ENCODE peak calls at places on chromosomes 7 and 10, in four cellular contexts. O is fibroblast of lung, U is mesendoderm, L is IMR-90. J is an unnamed sample.

GRCh38 chr7:128863433-128863989 is 855 bp downstream of the ATP6V1F start:
- DNase-seq in O (peak; percentile 65), U (peak; percentile 90), L (peak; percentile 74), J (peak; percentile 69)

GRCh38 chr7:75924884-75925283 is 9.9 kb downstream of the POR start:
- DNase-seq in O (no peak), U (no peak), L (no peak), J (no peak)

GRCh38 chr7:86926732-86927131 is 132.7 kb downstream of the ELAPOR2 start:
- DNase-seq in O (peak; percentile 31), U (peak; percentile 69), L (peak; percentile 41), J (peak; percentile 70)

GRCh38 chr10:105352281-105352680 is 711.2 kb downstream of the SORCS3 start:
- DNase-seq in O (no peak), U (no peak), L (no peak), J (no peak)

GRCh38 chr7:97187067-97187466 is 69.6 kb downstream of the SDHAF3 start:
- DNase-seq in O (peak; percentile 52), U (no peak), L (peak; percentile 61), J (peak; percentile 9)

GRCh38 chr7:79091661-79092060 is 361.8 kb downstream of the MAGI2 start:
- DNase-seq in O (peak; percentile 27), U (no peak), L (peak; percentile 34), J (peak; percentile 7)

GRCh38 chr10:132248455-132249231 is 59.1 kb downstream of the STK32C start:
- DNase-seq in O (no peak), U (peak; percentile 45), L (no peak), J (peak; percentile 61)

GRCh38 chr7:137878333-137878961 is 31.7 kb upstream of the DGKI start:
- DNase-seq in O (peak; percentile 81), U (peak; percentile 21), L (peak; percentile 33), J (no peak)

GRCh38 chr7:130365511-130366441 is 14.5 kb upstream of the CPA1 start:
- DNase-seq in O (peak; percentile 99), U (peak; percentile 33), L (peak; percentile 94), J (peak; percentile 43)

GRCh38 chr10:103333934-103334520 is 16.9 kb downstream of the PCGF6 start:
- DNase-seq in O (peak; percentile 9), U (peak; percentile 6), L (peak; percentile 33), J (peak; percentile 58)

GRCh38 chr10:129794056-129794455 is 170.0 kb downstream of the EBF3 start:
- DNase-seq in O (no peak), U (no peak), L (no peak), J (no peak)

GRCh38 chr7:79317728-79318127 is 135.7 kb downstream of the MAGI2 start:
- DNase-seq in O (peak; percentile 92), U (peak; percentile 92), L (peak; percentile 97), J (peak; percentile 92)

GRCh38 chr7:154330318-154330717 is 278.1 kb downstream of the DPP6 start:
- DNase-seq in O (no peak), U (no peak), L (no peak), J (no peak)

DNA sequence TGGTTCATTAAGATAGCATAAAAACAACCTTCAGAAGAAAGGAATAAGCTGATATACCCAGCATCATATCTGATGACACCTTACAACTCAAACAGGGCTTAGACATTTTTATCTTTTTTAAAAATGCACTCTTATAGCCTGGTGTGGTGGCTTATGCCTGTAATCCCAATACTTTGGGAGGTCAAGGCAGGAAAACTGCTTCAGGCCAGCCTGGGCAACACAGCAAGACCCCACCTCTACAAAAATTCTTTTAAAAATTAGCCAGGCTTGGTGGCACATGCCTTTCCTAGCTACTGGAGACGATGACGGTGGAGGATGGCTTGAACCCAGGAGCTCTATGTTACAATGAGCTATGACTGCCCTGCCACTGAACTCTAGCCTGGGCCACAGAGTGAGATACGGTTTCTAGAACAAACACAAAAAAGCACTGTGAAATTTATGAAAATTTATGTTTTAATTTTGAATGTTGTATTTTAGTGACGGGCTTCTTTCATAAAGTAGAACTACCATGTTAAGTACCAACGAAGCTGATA is 12.3 kb upstream of the KMT2E start:
- DNase-seq in O (no peak), U (no peak), L (no peak), J (no peak)
- H3K4me1 ChIP-seq in O (peaks cover 3% of the 10 kb centered on the region), U (peaks cover 2% of the 10 kb centered on the region), L (peaks cover 2% of the 10 kb centered on the region), J (peaks cover 35% of the 10 kb centered on the region)

GRCh38 chr7:100544386-100544785 is 5.4 kb downstream of the AGFG2 start:
- DNase-seq in O (no peak), U (no peak), L (no peak), J (no peak)

GRCh38 chr7:100546129-100546867 is 7.3 kb downstream of the AGFG2 start:
- DNase-seq in O (peak; percentile 8), U (no peak), L (no peak), J (peak; percentile 45)

GRCh38 chr7:100545636-100546128 is 6.7 kb downstream of the AGFG2 start:
- DNase-seq in O (peak; percentile 91), U (peak; percentile 95), L (peak; percentile 86), J (peak; percentile 91)

GRCh38 chr7:100543586-100543985 is 4.6 kb downstream of the AGFG2 start:
- DNase-seq in O (no peak), U (no peak), L (no peak), J (no peak)

DNA sequence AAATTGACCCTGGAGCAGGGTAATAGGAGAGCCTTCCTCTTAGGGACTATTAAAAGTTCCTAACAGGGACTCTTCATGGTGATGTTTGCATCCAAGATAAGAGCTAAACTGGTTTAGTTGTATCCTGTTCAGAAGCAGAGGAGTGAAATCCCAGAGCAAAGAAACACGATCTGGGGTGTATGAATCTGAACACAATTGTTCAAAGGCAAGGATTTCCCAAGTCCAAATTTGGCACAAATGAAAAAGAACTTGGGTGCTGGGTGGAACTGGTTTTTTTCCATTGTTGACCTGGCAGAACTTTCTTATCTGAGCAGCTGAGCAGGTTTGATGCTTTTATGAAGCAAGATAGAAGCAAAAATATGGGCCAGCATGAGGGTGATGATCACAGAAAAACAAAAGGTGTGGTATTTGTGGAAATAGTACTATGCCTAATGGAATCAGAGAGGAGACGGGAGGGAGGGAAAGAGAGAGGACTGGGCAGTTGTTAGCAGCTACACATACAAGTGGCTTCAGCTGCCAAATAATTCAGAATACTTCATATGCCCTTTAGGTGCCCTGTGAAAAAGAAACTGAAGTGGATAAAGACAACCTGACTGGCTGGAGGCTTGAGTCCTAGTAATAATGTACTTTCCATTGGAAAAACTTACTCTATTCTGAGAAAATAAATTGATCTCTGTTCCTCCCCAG is 6.1 kb downstream of the AGFG2 start:
- DNase-seq in O (no peak), U (no peak), L (peak; percentile 26), J (peak; percentile 51)
- H3K9ac ChIP-seq in O (no peak overlapping the region), U (peak overlapping the region; percentile 32), L (no peak overlapping the region), J (peak overlapping the region; percentile 29)

DNA sequence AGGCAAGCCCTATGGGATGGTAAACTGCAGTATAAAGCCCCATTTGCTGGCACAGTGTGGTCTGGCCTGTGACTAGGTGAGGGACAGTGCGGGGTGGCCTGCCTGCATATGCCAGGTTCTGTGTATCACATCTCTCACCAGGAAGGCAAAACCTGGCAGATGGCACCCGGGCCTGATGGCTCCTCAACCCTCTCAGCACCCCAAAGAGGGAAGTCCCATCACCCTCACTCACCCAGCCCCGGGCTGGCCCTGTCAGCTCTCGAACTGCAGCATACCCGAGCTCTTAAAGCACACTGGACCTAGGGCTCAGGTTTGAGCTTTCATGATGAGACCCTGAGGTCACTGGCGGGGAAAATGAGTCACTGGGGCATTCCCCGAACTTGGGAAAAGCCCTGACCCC is 130.5 kb downstream of the LHPP start:
- DNase-seq in O (no peak), U (no peak), L (no peak), J (no peak)
- H3K4me1 ChIP-seq in O (no peaks in the 10 kb centered on the region), U (no peaks in the 10 kb centered on the region), L (no peaks in the 10 kb centered on the region), J (no peaks in the 10 kb centered on the region)

GRCh38 chr10:5449823-5450222 is 37.5 kb downstream of the NET1 start:
- DNase-seq in O (peak; percentile 89), U (peak; percentile 63), L (peak; percentile 83), J (peak; percentile 45)
- H3K9ac ChIP-seq in O (no peak overlapping the region), U (no peak overlapping the region), L (no peak overlapping the region), J (peak overlapping the region; percentile 86)

GRCh38 chr7:157016352-157017041 is 6.0 kb upstream of the MNX1 start:
- DNase-seq in O (no peak), U (peak; percentile 54), L (no peak), J (no peak)

GRCh38 chr7:157013101-157013500 is 2.6 kb upstream of the MNX1 start:
- DNase-seq in O (no peak), U (peak; percentile 40), L (no peak), J (no peak)

GRCh38 chr7:157013602-157014549 is 3.4 kb upstream of the MNX1 start:
- DNase-seq in O (no peak), U (peak; percentile 79), L (no peak), J (no peak)

GRCh38 chr7:157016024-157016351 is 5.5 kb upstream of the MNX1 start:
- DNase-seq in O (no peak), U (peak; percentile 19), L (no peak), J (no peak)

DNA sequence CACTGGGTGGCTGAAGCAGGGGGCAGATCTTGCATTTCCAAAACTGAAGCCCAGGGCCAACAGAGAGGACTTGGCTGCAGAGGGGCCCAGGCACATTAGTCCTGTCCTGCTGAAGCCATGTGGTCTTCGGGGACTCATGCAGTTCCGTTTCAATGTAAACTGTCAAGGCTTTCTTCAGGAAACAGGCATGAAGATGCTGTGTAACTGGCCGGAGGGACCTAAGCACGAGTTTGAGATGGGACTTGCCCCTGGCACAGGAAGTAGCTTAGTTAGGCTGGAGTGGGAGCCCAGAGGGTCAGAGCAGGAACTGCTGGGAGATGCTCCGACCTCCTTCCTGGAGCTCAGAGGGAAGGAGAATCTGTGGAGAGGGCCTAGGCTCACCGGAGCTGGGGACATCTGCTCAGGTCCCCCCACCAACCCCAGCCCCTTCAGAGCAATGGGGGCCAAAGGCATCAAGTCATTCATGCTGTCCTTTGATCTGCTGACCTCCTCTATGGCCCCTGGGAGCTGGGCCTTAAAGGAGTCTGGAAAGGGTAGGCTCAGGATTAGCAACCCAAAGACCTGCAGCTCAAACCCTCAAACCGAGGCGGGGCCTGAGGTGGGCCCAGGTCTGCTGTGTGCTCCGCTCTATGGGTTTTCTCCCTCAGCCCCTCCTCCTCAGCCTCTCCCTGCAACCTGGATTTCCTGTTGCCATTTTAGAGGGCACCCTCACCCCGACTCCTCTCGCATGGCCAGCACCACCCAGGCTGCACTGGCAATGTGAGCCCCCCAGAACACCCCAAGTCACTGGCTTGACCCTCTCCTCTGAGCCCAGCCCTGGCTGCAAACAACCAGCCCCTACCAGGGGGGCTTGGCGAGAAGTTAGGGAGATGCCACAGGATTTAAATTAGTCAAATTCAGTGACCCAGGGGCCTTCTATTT is 4.4 kb upstream of the MNX1 start:
- DNase-seq in O (no peak), U (peak; percentile 28), L (no peak), J (no peak)
- H3K4me1 ChIP-seq in O (no peaks in the 10 kb centered on the region), U (peaks cover 9% of the 10 kb centered on the region), L (no peaks in the 10 kb centered on the region), J (peaks cover 13% of the 10 kb centered on the region)

DNA sequence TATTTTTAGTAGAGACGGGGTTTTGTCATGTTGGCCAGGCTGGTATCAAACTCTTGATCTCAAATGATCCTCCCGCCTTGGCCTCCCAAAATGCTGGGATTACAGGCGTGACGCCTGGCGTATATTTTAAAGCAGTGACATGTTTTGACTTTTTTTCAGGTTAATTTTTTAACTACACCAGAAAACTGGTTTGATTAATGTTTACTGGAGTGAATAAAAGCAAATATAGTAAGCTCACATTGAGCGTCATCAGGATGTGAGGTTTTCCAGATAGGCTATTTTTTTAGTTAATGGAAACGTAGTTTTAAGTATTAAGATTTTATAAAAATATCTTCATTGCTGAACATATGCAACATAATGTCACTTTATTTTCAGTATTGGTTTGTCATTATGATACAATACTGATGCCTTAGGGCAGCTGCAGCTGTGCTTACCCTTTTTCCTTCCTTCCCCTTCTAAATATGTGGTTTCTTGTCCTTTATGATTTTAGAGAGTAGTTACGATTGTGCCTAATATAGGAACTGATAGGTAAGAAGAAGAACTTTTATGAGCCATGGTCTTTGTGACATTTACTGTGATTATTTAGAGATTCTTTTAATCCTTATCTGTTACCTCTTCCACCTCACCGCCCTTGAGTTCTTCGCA is 37.3 kb downstream of the TMEM60 start:
- DNase-seq in O (no peak), U (no peak), L (no peak), J (no peak)
- H3K9ac ChIP-seq in O (no peak overlapping the region), U (no peak overlapping the region), L (no peak overlapping the region), J (no peak overlapping the region)

GRCh38 chr7:55056068-55056467 is 37.3 kb downstream of the EGFR start:
- DNase-seq in O (no peak), U (no peak), L (no peak), J (no peak)
- H3K4me1 ChIP-seq in O (peaks cover 41% of the 10 kb centered on the region), U (no peaks in the 10 kb centered on the region), L (peaks cover 46% of the 10 kb centered on the region), J (peaks cover 51% of the 10 kb centered on the region)